ENCODE peak calls at places on chromosomes 16 and 17, in eight cellular contexts. G is fibroblast of lung, F is IMR-90, C is lower lobe of right lung, K is DND-41, Z is foreskin keratinocyte, P is hepatocyte, X is heart left ventricle. Q is an unnamed sample.
A peak's percentile ranks its signal among the peaks of the same experiment; 100 is the strongest.

GRCh38 chr16:65910291-65910690 is 456.2 kb upstream of the CDH5 start:
- DNase-seq in G (no peak), F (no peak), C (no peak), K (no peak), Z (no peak), P (no peak), X (no peak), Q (no peak)

GRCh38 chr17:81858967-81859905 is 1.1 kb downstream of the P4HB start:
- DNase-seq in G (peak; percentile 18), F (no peak), C (no peak), K (no peak), Z (no peak), P (no peak), X (no peak), Q (no peak)

GRCh38 chr17:78315355-78316114 is 44.3 kb downstream of the SOCS3 start:
- DNase-seq in G (peak; percentile 92), F (peak; percentile 92), C (peak; percentile 76), K (no peak), Z (peak; percentile 90), P (peak; percentile 91), X (peak; percentile 89), Q (peak; percentile 92)

GRCh38 chr16:75075688-75076268 is 40.8 kb downstream of the LDHD start:
- DNase-seq in G (no peak), F (no peak), C (no peak), K (no peak), Z (no peak), P (no peak), X (no peak), Q (no peak)

GRCh38 chr16:12548270-12548983 is 255.3 kb downstream of the CPPED1 start:
- DNase-seq in G (no peak), F (no peak), C (no peak), K (no peak), Z (no peak), P (no peak), X (no peak), Q (no peak)

GRCh38 chr17:61168506-61168905 is 231.1 kb upstream of the TBX2 start:
- DNase-seq in G (peak; percentile 42), F (peak; percentile 34), C (no peak), K (no peak), Z (peak; percentile 5), P (no peak), X (no peak), Q (no peak)

GRCh38 chr16:83744521-83744981 is 63.2 kb upstream of the HSBP1 start:
- DNase-seq in G (peak; percentile 4), F (peak; percentile 7), C (peak; percentile 58), K (no peak), Z (no peak), P (peak; percentile 57), X (peak; percentile 51), Q (peak; percentile 60)

GRCh38 chr16:67963325-67964321 is 4.8 kb downstream of the SLC12A4 start:
- DNase-seq in G (no peak), F (no peak), C (no peak), K (no peak), Z (no peak), P (no peak), X (peak; percentile 70), Q (no peak)

GRCh38 chr17:12985431-12986285 is 32.2 kb downstream of the ELAC2 start:
- DNase-seq in G (peak; percentile 51), F (peak; percentile 32), C (no peak), K (no peak), Z (no peak), P (no peak), X (peak; percentile 53), Q (no peak)

GRCh38 chr17:35086931-35087573 is 23.5 kb upstream of the RFFL start:
- DNase-seq in G (no peak), F (no peak), C (no peak), K (no peak), Z (no peak), P (peak; percentile 15), X (no peak), Q (no peak)

GRCh38 chr17:80899402-80900268 is 92.0 kb upstream of the CHMP6 start:
- DNase-seq in G (peak; percentile 37), F (peak; percentile 16), C (peak; percentile 69), K (peak; percentile 47), Z (peak; percentile 7), P (peak; percentile 62), X (no peak), Q (no peak)

GRCh38 chr17:7560172-7561027 is 1.3 kb upstream of the SENP3 start:
- DNase-seq in G (peak; percentile 50), F (peak; percentile 49), C (peak; percentile 80), K (no peak), Z (peak; percentile 57), P (peak; percentile 89), X (peak; percentile 75), Q (peak; percentile 88)
- H3K4me1 ChIP-seq in G (peaks cover 21% of the 10 kb centered on the region), F (peaks cover 9% of the 10 kb centered on the region), C (peaks cover 72% of the 10 kb centered on the region), K (peaks cover 49% of the 10 kb centered on the region), Z (peaks cover 4% of the 10 kb centered on the region), P (peaks cover 39% of the 10 kb centered on the region), X (peaks cover 75% of the 10 kb centered on the region), Q (peaks cover 57% of the 10 kb centered on the region)

GRCh38 chr17:11144358-11145233 is 96.4 kb upstream of the SHISA6 start:
- DNase-seq in G (peak; percentile 33), F (no peak), C (no peak), K (peak; percentile 34), Z (peak; percentile 34), P (peak; percentile 78), X (peak; percentile 36), Q (peak; percentile 46)
- TF ChIP-seq CTCF in G (peak; percentile 56), F (no peak), C (peak; percentile 56), K (peak; percentile 76), Z (peak; percentile 71), P (peak; percentile 82), X (peak; percentile 75), Q (peak; percentile 8)

GRCh38 chr17:9367186-9367585 is 208.4 kb downstream of the STX8 start:
- DNase-seq in G (no peak), F (no peak), C (no peak), K (no peak), Z (no peak), P (no peak), X (peak; percentile 69), Q (no peak)
- H3K4me1 ChIP-seq in G (no peaks in the 10 kb centered on the region), F (peaks cover 11% of the 10 kb centered on the region), C (no peaks in the 10 kb centered on the region), K (no peaks in the 10 kb centered on the region), Z (peaks cover 18% of the 10 kb centered on the region), P (no peaks in the 10 kb centered on the region), X (peaks cover 44% of the 10 kb centered on the region), Q (no peaks in the 10 kb centered on the region)

DNA sequence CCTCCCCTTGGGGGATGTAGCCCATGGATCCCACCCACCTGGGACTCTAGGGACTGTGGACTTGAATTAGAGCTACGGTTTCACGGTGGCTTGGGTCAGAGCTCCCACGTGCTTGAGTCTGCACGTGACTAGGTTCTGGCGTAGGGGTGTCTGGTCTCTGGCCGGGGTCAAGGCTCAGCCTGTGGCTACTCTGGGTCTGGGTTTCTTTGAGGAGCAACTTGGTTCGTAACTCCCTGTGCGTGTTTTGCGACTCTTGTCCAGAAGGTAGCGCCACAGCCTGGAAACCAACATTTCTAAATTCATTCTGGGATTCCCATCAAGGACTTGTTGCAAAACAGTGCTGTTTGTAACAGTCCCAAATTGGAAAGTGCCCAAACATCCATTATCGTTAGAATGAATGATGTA is 462 bp upstream of the GGT6 start:
- DNase-seq in G (peak; percentile 51), F (no peak), C (peak; percentile 41), K (no peak), Z (no peak), P (no peak), X (no peak), Q (no peak)
- TF ChIP-seq CTCF in G (peak; percentile 23), F (peak; percentile 20), C (no peak), K (peak; percentile 11), Z (no peak), P (no peak), X (no peak), Q (no peak)

DNA sequence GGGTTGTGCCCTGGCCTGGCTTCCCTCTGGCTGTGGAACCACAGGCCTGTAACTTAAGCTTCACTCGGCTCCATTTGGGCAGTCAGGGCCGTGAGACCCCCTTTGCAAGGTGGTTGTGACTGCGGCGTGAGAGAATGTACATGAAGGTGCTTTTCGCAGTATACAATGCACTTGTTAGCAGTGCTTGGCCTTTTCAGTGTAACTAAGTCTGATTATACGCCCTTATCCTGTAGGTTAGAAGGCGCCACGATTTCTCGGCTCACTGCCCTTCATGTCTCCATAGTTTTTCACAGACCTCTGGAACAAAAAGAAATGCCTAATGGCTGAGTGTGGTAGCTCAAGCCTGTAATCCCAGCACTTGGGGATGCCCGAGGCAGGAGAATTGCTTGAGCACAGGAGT is 13.3 kb downstream of the SAP30BP start:
- DNase-seq in G (no peak), F (no peak), C (no peak), K (no peak), Z (no peak), P (no peak), X (no peak), Q (peak; percentile 18)
- H3K4me1 ChIP-seq in G (peaks cover 8% of the 10 kb centered on the region), F (peaks cover 8% of the 10 kb centered on the region), C (peaks cover 34% of the 10 kb centered on the region), K (no peaks in the 10 kb centered on the region), Z (peaks cover 49% of the 10 kb centered on the region), P (peaks cover 20% of the 10 kb centered on the region), X (peaks cover 47% of the 10 kb centered on the region), Q (peaks cover 17% of the 10 kb centered on the region)

GRCh38 chr16:46882940-46883307 is 1.2 kb upstream of the GPT2 start:
- DNase-seq in G (no peak), F (no peak), C (no peak), K (no peak), Z (no peak), P (peak; percentile 6), X (no peak), Q (no peak)

GRCh38 chr16:46883690-46884512 is at the start of gene GPT2:
- DNase-seq in G (peak; percentile 93), F (peak; percentile 95), C (peak; percentile 99), K (peak; percentile 22), Z (peak; percentile 82), P (peak; percentile 97), X (peak; percentile 98), Q (peak; percentile 97)

GRCh38 chr16:46882304-46882939 is 1.7 kb upstream of the GPT2 start:
- DNase-seq in G (no peak), F (no peak), C (no peak), K (no peak), Z (no peak), P (peak; percentile 44), X (no peak), Q (no peak)

GRCh38 chr16:46884513-46885293 is 541 bp downstream of the GPT2 start:
- DNase-seq in G (no peak), F (peak; percentile 20), C (no peak), K (no peak), Z (peak; percentile 25), P (peak; percentile 45), X (peak; percentile 37), Q (no peak)

DNA sequence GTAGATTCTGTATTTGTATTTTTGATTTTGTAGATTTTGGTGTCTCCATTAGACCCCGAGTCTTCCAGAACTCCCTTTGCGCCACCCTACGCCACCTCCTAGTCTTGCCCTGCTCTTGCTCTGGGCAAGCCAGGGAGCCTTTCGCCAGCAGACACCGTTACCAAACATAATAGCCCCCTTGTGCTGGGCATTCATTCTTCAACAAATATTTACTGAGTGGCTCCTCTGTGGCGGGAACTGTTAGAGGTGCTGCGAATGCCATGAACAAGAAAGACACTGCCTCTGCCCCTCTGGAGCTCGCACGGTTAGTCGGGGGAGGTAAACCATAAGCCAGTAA is 841 bp upstream of the GPT2 start:
- DNase-seq in G (no peak), F (no peak), C (no peak), K (no peak), Z (no peak), P (peak; percentile 9), X (no peak), Q (no peak)
- TF ChIP-seq CTCF in G (no peak), F (no peak), C (no peak), K (no peak), Z (no peak), P (no peak), X (no peak), Q (no peak)